ENCODE peak calls at places on chromosomes 2 and 18, in five cellular contexts. J is retinal pigment epithelial cell, G is bronchial epithelial cell, B is astrocyte, W is fibroblast of lung. P is an unnamed sample.

GRCh38 chr18:44826418-44827259 is 146.0 kb downstream of the SETBP1 start:
- DNase-seq in J (peak), G (peak), B (peak), W (peak), P (peak)

GRCh38 chr2:159157361-159158045 is 129.0 kb downstream of the WDSUB1 start:
- DNase-seq in J (no peak), G (peak), B (no peak), W (no peak), P (no peak)

GRCh38 chr2:138415891-138416494 is 85.6 kb upstream of the SPOPL start:
- DNase-seq in J (no peak), G (peak), B (peak), W (peak), P (no peak)

GRCh38 chr18:37442477-37442876 is 123.1 kb downstream of the CELF4 start:
- DNase-seq in J (no peak), G (no peak), B (no peak), W (no peak), P (no peak)

GRCh38 chr2:204234248-204234647 is 297.7 kb downstream of the ICOS start:
- DNase-seq in J (no peak), G (no peak), B (no peak), W (no peak), P (no peak)

GRCh38 chr2:122236152-122236892 is 480.9 kb downstream of the TSN start:
- DNase-seq in J (peak), G (peak), B (no peak), W (peak), P (peak)

GRCh38 chr18:9802774-9803697 is 82.7 kb upstream of the TXNDC2 start:
- DNase-seq in J (no peak), G (no peak), B (no peak), W (peak), P (no peak)

GRCh38 chr18:77191241-77191751 is 58.4 kb upstream of the GALR1 start:
- DNase-seq in J (peak), G (peak), B (peak), W (peak), P (no peak)

GRCh38 chr2:5926896-5927512 is 234.8 kb downstream of the SOX11 start:
- DNase-seq in J (no peak), G (no peak), B (peak), W (peak), P (no peak)

GRCh38 chr2:233040571-233040970 is 8.1 kb downstream of the NEU2 start:
- DNase-seq in J (no peak), G (no peak), B (no peak), W (no peak), P (no peak)

GRCh38 chr18:7414459-7414858 is 152.7 kb upstream of the PTPRM start:
- DNase-seq in J (peak), G (peak), B (no peak), W (no peak), P (no peak)

GRCh38 chr18:34651586-34652369 is 58.3 kb upstream of the DTNA start:
- DNase-seq in J (no peak), G (no peak), B (peak), W (peak), P (no peak)

GRCh38 chr2:223969856-223970255 is 12.6 kb downstream of the MRPL44 start:
- DNase-seq in J (no peak), G (peak), B (peak), W (peak), P (no peak)

GRCh38 chr2:195447353-195447975 is 209.6 kb upstream of the SLC39A10 start:
- DNase-seq in J (no peak), G (no peak), B (no peak), W (no peak), P (no peak)

GRCh38 chr2:8548065-8548870 is 133.6 kb upstream of the ID2 start:
- DNase-seq in J (no peak), G (no peak), B (no peak), W (no peak), P (no peak)

GRCh38 chr2:23619941-23620340 is 235.0 kb downstream of the KLHL29 start:
- DNase-seq in J (no peak), G (no peak), B (no peak), W (no peak), P (no peak)

GRCh38 chr2:188678921-188679320 is 295.3 kb upstream of the COL3A1 start:
- DNase-seq in J (no peak), G (peak), B (peak), W (peak), P (no peak)

GRCh38 chr2:45578056-45578843 is 32.8 kb downstream of the SRBD1 start:
- DNase-seq in J (no peak), G (peak), B (peak), W (peak), P (no peak)

GRCh38 chr2:204967199-204967995 is 422.1 kb downstream of the PARD3B start:
- DNase-seq in J (no peak), G (no peak), B (no peak), W (peak), P (no peak)

GRCh38 chr2:85257359-85258193 is 70.2 kb downstream of the TGOLN2 start:
- DNase-seq in J (no peak), G (no peak), B (no peak), W (no peak), P (no peak)

GRCh38 chr2:239169311-239170048 is 231.3 kb downstream of the HDAC4 start:
- DNase-seq in J (no peak), G (no peak), B (no peak), W (no peak), P (no peak)

GRCh38 chr18:4017479-4017878 is 437.6 kb downstream of the DLGAP1 start:
- DNase-seq in J (no peak), G (peak), B (no peak), W (no peak), P (no peak)

GRCh38 chr2:132430895-132431294 is 14.3 kb downstream of the GPR39 start:
- DNase-seq in J (no peak), G (peak), B (no peak), W (peak), P (peak)

GRCh38 chr18:44035554-44035953 is 645.1 kb upstream of the SETBP1 start:
- DNase-seq in J (no peak), G (no peak), B (no peak), W (no peak), P (no peak)

GRCh38 chr2:43370705-43371104 is 144.3 kb upstream of the ZFP36L2 start:
- DNase-seq in J (no peak), G (no peak), B (peak), W (peak), P (no peak)

GRCh38 chr2:225479386-225479785 is 79.9 kb downstream of the NYAP2 start:
- DNase-seq in J (peak), G (no peak), B (no peak), W (peak), P (no peak)

GRCh38 chr2:46601328-46601963 is 122.1 kb downstream of the TMEM247 start:
- DNase-seq in J (no peak), G (peak), B (no peak), W (no peak), P (no peak)

GRCh38 chr2:16908671-16909070 is 243.0 kb upstream of the CYRIA start:
- DNase-seq in J (peak), G (peak), B (peak), W (peak), P (no peak)

GRCh38 chr2:137937246-137937645 is 27.0 kb upstream of the HNMT start:
- DNase-seq in J (no peak), G (peak), B (no peak), W (no peak), P (no peak)

GRCh38 chr2:105377871-105378270 is 21.0 kb downstream of the FHL2 start:
- DNase-seq in J (no peak), G (no peak), B (no peak), W (no peak), P (no peak)

GRCh38 chr18:67783215-67783946 is 266.9 kb upstream of the DSEL start:
- DNase-seq in J (peak), G (peak), B (peak), W (peak), P (peak)

GRCh38 chr2:200352631-200353030 is 46.1 kb downstream of the SPATS2L start:
- DNase-seq in J (peak), G (peak), B (peak), W (peak), P (peak)

GRCh38 chr2:2291500-2292260 is 39.4 kb downstream of the MYT1L start:
- DNase-seq in J (no peak), G (no peak), B (no peak), W (no peak), P (no peak)

GRCh38 chr2:63581266-63581961 is 6.9 kb downstream of the WDPCP start:
- DNase-seq in J (no peak), G (no peak), B (peak), W (peak), P (no peak)

GRCh38 chr18:6729247-6730091 is at the start of gene ARHGAP28:
- DNase-seq in J (peak), G (peak), B (peak), W (peak), P (no peak)

GRCh38 chr2:21041943-21042707 is 1.7 kb downstream of the APOB start:
- DNase-seq in J (no peak), G (no peak), B (no peak), W (no peak), P (no peak)

GRCh38 chr2:163737169-163737439 is 1.3 kb upstream of the FIGN start:
- DNase-seq in J (no peak), G (no peak), B (no peak), W (no peak), P (no peak)

DNA sequence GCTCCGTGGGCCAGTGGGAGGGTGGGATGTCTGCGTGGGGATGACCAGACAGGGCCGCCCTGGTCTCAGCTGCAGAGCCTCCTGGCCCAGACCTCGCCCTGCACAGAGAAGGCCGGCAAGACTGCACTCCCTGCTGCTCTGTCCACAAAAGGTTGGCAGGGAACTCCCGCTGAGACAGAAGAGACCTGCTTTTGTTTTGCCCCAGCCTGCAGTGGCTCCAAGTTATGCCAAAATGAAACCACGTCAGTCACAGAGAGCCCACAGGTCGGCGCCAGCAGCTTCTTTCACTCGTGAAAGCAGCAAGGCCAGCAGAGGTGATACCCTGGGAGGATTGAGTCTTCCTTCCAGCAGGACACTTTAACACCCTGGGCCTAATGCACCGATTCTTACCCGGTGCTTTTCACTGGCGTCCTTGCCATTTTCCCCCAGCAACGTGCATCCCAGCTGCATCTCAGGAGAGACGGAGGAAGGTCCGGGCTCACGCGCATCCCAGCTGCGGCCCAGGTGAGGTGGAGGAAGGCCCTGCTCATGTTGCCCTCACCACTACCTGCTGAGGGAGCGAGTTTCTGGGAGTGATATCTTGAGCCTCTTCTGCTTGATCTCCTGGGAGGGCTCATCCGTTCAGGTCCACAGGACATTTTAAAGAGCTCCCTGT is 22.1 kb upstream of the CTDP1 start:
- DNase-seq in J (no peak), G (no peak), B (no peak), W (no peak), P (no peak)
- TF ChIP-seq CTCF in J (no peak), G (peak), B (no peak), W (no peak), P (no peak)

DNA sequence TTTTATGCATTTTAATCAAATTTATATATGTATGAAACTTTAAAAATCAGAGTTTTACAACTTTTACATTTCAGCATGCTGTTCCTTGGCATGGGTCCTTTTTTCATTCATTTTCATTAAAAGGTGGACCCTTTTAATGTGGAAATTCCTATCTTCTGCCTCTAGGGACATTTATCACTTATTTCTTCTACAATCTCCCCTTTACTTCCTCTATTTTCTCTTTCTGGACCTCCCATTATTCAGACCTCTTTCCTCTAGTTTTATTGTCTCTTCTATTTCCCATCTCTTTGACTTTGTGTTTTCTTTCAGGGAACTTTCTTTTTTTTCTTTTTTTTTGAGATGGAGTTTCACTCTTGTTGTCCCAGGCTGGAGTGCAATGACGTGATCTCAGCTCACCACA is 5.7 kb downstream of the PROC start:
- DNase-seq in J (no peak), G (no peak), B (no peak), W (no peak), P (no peak)
- TF ChIP-seq CTCF in J (peak), G (no peak), B (no peak), W (no peak), P (no peak)

DNA sequence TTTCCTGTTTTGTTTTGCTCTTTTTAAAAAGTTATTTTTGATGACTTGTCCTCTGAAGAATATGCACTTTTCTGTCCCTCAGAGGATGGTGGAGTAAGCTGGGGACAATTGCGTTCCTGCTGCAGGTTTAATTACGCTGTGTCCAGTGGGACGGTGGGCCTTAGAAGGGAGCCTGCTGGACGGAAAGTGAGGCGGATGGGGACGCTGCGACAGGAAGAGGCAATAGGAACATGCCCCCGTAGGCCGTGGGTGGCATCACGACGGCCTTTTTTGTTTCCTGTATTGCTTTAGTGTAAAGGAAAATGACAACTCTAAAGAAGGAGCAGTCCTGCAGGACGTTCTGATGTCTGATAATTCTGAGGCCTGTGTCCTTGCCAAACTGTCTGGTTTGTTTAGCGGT is 121.6 kb downstream of the NFATC1 start:
- DNase-seq in J (no peak), G (no peak), B (no peak), W (no peak), P (no peak)
- TF ChIP-seq CTCF in J (no peak), G (no peak), B (no peak), W (no peak), P (no peak)

GRCh38 chr2:230075988-230076631 is 7.4 kb upstream of the SLC16A14 start:
- DNase-seq in J (no peak), G (no peak), B (no peak), W (no peak), P (no peak)
- TF ChIP-seq CTCF in J (peak), G (no peak), B (no peak), W (no peak), P (no peak)

DNA sequence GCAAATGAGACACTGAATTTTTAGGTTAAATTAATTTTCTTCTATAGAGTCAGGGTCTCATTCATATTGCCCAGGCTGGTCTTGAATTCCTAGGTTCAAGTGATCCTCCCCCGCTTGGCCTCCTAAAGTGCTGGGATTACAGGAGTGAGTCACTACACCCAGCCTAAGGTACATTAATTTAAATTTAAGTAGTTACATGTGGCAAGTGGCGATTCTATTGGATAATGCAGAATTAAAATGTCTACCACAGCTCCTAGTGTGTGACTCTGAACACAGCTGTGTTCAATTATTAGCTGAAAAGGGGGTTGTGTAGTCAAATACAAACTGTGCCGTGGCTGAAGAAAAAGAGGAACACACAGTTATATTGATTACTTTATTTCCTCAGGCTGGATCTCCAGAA is 2.2 kb upstream of the CAD start:
- DNase-seq in J (no peak), G (no peak), B (no peak), W (no peak), P (no peak)
- TF ChIP-seq CTCF in J (no peak), G (no peak), B (no peak), W (no peak), P (no peak)

DNA sequence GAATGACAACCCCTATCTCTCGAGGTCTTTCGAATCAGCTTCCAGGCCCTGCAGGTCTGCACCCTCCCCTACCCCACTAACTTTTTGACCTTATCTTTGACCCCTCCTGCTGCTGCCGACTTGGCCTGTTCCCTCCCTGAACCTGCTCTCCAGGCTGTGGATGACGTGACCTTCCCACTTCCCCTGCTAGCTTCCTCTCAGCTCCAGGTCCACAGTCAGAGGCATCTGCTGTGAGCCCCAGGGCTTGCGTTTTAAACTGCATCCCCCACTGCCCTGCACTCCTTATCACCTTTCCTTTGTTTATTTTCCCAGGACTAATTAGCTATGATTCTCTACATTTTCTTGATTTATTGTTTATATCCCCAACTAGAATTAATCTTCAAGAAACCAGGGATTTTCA is 71.2 kb upstream of the ALKAL2 start:
- DNase-seq in J (no peak), G (no peak), B (no peak), W (no peak), P (no peak)
- TF ChIP-seq CTCF in J (no peak), G (no peak), B (no peak), W (no peak), P (no peak)

P was measured in kidney epithelial cell.